ENCODE peak calls at places on chromosomes 5 and 9, in six cellular contexts. I is GM23248, V is hepatocyte, N is fibroblast of lung, G is A673, C is K562. S is an unnamed sample.

GRCh38 chr9:121784706-121785426 is 133.4 kb downstream of the DAB2IP start:
- DNase-seq in V (peak; percentile 21), N (no peak), I (no peak), G (no peak), C (no peak), S (no peak)

GRCh38 chr9:115122937-115123336 is 5.0 kb upstream of the TNC start:
- DNase-seq in G (no peak), V (no peak), N (no peak), C (no peak), I (no peak), S (no peak)

GRCh38 chr5:169610606-169611005 is 26.5 kb upstream of the DOCK2 start:
- DNase-seq in N (no peak), G (no peak), V (no peak), C (no peak), I (no peak), S (no peak)

GRCh38 chr9:127574089-127574921 is 37.8 kb upstream of the STXBP1 start:
- DNase-seq in V (peak; percentile 58), N (no peak), C (no peak), I (peak; percentile 82), G (no peak), S (no peak)

GRCh38 chr9:38141751-38142150 is 72.7 kb upstream of the SHB start:
- DNase-seq in I (peak; percentile 72), C (no peak), N (peak; percentile 61), V (no peak), G (peak; percentile 29), S (no peak)

GRCh38 chr9:129014124-129014523 is 14.0 kb downstream of the SH3GLB2 start:
- DNase-seq in V (peak; percentile 3), N (no peak), I (no peak), G (no peak), C (no peak), S (no peak)

GRCh38 chr5:143770430-143770829 is 41.5 kb upstream of the HMHB1 start:
- DNase-seq in V (no peak), N (no peak), I (no peak), G (no peak), C (no peak), S (no peak)

GRCh38 chr5:130104895-130105684 is 200.8 kb downstream of the CHSY3 start:
- DNase-seq in I (peak; percentile 58), G (no peak), V (no peak), N (no peak), C (no peak), S (no peak)

GRCh38 chr9:132486706-132487350 is 76.8 kb downstream of the CFAP77 start:
- DNase-seq in G (no peak), N (no peak), I (no peak), V (no peak), C (no peak), S (no peak)

DNA sequence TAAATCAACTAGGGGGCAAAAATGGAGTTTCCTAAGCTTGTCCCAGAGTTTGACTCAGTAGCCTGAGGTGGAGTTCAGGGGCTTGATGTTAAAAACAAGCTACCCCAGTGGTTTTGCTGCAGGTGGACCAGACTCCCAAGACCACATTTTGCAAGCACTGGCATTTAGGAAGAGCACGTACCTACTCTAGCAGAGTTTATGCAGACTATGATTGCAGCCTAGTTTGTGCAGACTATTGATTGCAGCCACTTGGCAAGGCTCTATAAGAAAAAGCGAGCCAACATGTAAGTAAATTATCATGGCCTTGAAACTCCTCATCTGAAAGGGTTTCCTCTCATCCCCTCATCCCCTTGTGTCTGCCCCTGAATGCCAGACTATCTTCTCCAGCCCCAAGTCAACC is 102.0 kb upstream of the CCDC152 start:
- DNase-seq in G (no peak), I (no peak), C (no peak), V (no peak), N (no peak), S (no peak)
- H3K4me3 ChIP-seq in G (no peak overlapping the region), I (no peak overlapping the region), C (no peak overlapping the region), V (no peak overlapping the region), N (no peak overlapping the region), S (no peak overlapping the region)

DNA sequence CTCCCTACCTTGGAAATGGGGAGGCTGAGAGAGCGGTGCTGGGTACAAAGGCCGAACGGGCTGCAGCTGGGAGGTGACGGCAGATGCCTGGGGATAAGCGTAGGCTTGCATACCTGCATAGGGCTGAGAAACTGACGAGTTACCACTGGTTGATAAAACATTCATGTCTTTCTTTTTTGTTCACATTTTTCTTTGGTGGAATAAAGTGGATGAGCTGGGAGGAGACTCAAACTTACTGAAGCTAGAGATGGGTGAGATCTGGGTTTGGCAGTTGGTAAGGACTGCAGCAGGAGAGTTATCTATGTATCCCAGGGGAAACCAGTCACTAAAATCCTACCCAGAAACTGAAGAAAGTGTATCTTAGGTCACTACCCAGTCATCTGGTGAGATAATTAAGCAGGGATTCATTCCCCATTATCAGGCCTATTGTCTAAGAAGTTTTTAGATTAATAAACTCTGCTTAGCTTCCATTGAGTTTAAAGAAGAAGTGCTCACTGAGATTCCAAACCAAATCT is 34.8 kb downstream of the FKBP15 start:
- DNase-seq in G (no peak), C (no peak), I (no peak), N (no peak), V (no peak), S (no peak)
- TF ChIP-seq EZH2 in G (no peak), C (no peak), I (no peak), N (no peak), V (no peak), S (no peak)

GRCh38 chr5:138472353-138472752 is 7.1 kb downstream of the EGR1 start:
- DNase-seq in C (no peak), G (no peak), V (no peak), I (no peak), N (no peak), S (no peak)
- H3K9me3 ChIP-seq in C (no peaks in the 10 kb centered on the region), G (no peaks in the 10 kb centered on the region), V (no peaks in the 10 kb centered on the region), I (no peaks in the 10 kb centered on the region), N (no peaks in the 10 kb centered on the region), S (no peaks in the 10 kb centered on the region)

DNA sequence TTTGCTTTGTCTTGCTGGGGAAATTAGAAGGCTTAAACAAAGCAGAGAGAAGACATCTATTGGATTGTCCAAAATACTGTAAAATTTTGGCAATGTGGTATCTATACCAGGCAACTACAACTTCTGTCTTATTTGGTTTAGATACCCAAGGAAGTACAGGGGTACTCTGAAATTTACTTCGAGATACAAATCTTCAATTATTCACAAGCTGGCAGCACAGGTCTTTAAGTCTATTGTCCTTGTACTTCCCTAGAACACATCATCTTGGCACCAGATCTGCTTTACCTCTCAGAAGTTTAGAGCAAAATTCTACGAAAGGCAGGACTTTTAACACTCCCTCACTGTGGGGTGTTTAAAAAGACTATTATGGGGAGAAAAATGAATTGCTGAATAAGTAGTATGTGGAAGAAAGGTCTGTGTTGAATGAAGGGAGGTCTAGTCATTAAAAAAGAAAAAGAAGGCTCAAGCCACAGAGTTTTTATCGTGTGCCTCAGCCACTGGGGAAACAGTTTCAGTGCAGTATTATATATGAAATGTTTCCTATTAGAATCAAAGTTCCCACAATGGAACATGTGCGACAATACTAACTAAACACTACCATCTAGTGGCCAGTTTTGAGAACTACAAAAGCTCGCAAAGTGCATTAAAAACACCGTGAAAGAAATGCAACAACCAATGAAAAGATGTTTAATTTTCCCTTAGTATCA is 93.7 kb downstream of the PDE4D start:
- DNase-seq in N (peak; percentile 79), C (peak; percentile 22), G (peak; percentile 73), V (peak; percentile 65), I (peak; percentile 68), S (peak; percentile 70)
- H3K4me3 ChIP-seq in N (no peak overlapping the region), C (no peak overlapping the region), G (no peak overlapping the region), V (no peak overlapping the region), I (no peak overlapping the region), S (peak overlapping the region; percentile 73)

GRCh38 chr5:140349244-140349643 is 2.8 kb upstream of the HBEGF start:
- DNase-seq in V (peak; percentile 48), I (peak; percentile 52), G (no peak), N (no peak), C (no peak), S (no peak)

GRCh38 chr5:140346348-140347221 is at the start of gene HBEGF:
- DNase-seq in I (peak; percentile 85), N (peak; percentile 59), G (peak; percentile 70), C (peak; percentile 97), V (peak; percentile 92), S (no peak)

GRCh38 chr5:140345919-140346347 is 470 bp downstream of the HBEGF start:
- DNase-seq in N (peak; percentile 58), V (peak; percentile 71), I (peak; percentile 83), G (peak; percentile 31), C (peak; percentile 63), S (no peak)

GRCh38 chr5:140348104-140348503 is 1.7 kb upstream of the HBEGF start:
- DNase-seq in V (no peak), N (no peak), C (no peak), I (no peak), G (no peak), S (no peak)

GRCh38 chr5:140347382-140347781 is 979 bp upstream of the HBEGF start:
- DNase-seq in N (no peak), G (no peak), V (no peak), C (no peak), I (no peak), S (no peak)
- TF ChIP-seq EZH2 in N (no peak), G (no peak), V (no peak), C (no peak), I (no peak), S (no peak)

DNA sequence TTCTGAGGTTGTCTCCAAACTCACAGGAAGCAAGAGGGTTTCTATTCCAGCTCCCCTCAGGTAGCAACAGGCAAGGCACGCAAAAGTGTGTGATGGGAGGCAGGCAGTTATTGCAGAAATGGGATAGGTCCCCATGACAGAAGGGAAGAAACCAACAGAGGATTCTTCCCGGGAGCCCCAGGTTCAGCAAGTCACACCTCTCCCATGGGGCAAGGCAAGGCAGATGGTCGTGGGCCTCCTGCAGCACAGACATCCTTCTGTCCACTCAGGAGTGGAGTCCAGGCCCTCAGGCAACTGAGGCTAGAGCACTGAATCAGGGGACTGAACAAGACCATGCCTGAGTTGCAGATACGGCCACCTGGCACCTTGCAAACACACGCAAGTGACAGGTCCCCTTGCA is 424.9 kb upstream of the IRX4 start:
- DNase-seq in G (no peak), C (no peak), N (no peak), I (no peak), V (no peak), S (no peak)
- H3K9me3 ChIP-seq in G (peaks cover 12% of the 10 kb centered on the region), C (no peaks in the 10 kb centered on the region), N (no peaks in the 10 kb centered on the region), I (no peaks in the 10 kb centered on the region), V (no peaks in the 10 kb centered on the region), S (no peaks in the 10 kb centered on the region)

GRCh38 chr9:78132688-78133033 is 101.0 kb upstream of the GNAQ start:
- DNase-seq in G (no peak), I (no peak), N (peak; percentile 23), V (no peak), C (no peak), S (no peak)
- H3K4me3 ChIP-seq in G (peak overlapping the region; percentile 2), I (peak overlapping the region; percentile 21), N (peak overlapping the region; percentile 9), V (no peak overlapping the region), C (no peak overlapping the region), S (peak overlapping the region; percentile 5)

S was measured in SK-N-MC.